ENCODE peak calls at places on chromosome 17, in eight cellular contexts. One of them, this sample, is unnamed.

GRCh38 chr17:13940858-13941665 is 128.2 kb upstream of the COX10 start:
- DNase-seq in dorsolateral prefrontal cortex: no peak
- DNase-seq in IMR-90: peak; percentile 32
- DNase-seq in GM12878: no peak
- DNase-seq in caudate nucleus: no peak
- DNase-seq in RWPE1: peak; percentile 21
- DNase-seq in psoas muscle: no peak
- DNase-seq in heart right ventricle: no peak
- DNase-seq in this sample: no peak

GRCh38 chr17:67095803-67096202 is 51.4 kb downstream of the CACNG1 start:
- DNase-seq in caudate nucleus: no peak
- DNase-seq in RWPE1: no peak
- DNase-seq in IMR-90: peak; percentile 73
- DNase-seq in GM12878: no peak
- DNase-seq in psoas muscle: no peak
- DNase-seq in heart right ventricle: no peak
- DNase-seq in dorsolateral prefrontal cortex: no peak
- DNase-seq in this sample: no peak

GRCh38 chr17:35052240-35052608 is 11.3 kb downstream of the RFFL start:
- DNase-seq in dorsolateral prefrontal cortex: no peak
- DNase-seq in caudate nucleus: no peak
- DNase-seq in IMR-90: peak; percentile 77
- DNase-seq in psoas muscle: no peak
- DNase-seq in RWPE1: no peak
- DNase-seq in heart right ventricle: no peak
- DNase-seq in GM12878: no peak
- DNase-seq in this sample: no peak

GRCh38 chr17:28718990-28719433 is 773 bp upstream of the RPL23A start:
- DNase-seq in caudate nucleus: no peak
- DNase-seq in RWPE1: no peak
- DNase-seq in dorsolateral prefrontal cortex: no peak
- DNase-seq in GM12878: no peak
- DNase-seq in heart right ventricle: no peak
- DNase-seq in IMR-90: no peak
- DNase-seq in psoas muscle: no peak
- DNase-seq in this sample: no peak

GRCh38 chr17:45316271-45317112 is at the start of gene MAP3K14:
- DNase-seq in dorsolateral prefrontal cortex: peak; percentile 49
- DNase-seq in psoas muscle: peak; percentile 82
- DNase-seq in GM12878: no peak
- DNase-seq in heart right ventricle: peak; percentile 80
- DNase-seq in RWPE1: peak; percentile 39
- DNase-seq in IMR-90: peak; percentile 64
- DNase-seq in caudate nucleus: peak; percentile 56
- DNase-seq in this sample: peak; percentile 89

GRCh38 chr17:14737984-14738651 is 437.2 kb downstream of the HS3ST3B1 start:
- DNase-seq in dorsolateral prefrontal cortex: no peak
- DNase-seq in RWPE1: peak; percentile 99
- DNase-seq in GM12878: no peak
- DNase-seq in IMR-90: peak; percentile 99
- DNase-seq in heart right ventricle: peak; percentile 43
- DNase-seq in caudate nucleus: no peak
- DNase-seq in psoas muscle: peak; percentile 82
- DNase-seq in this sample: peak; percentile 85

GRCh38 chr17:56596741-56597494 is 3.4 kb downstream of the NOG start:
- DNase-seq in psoas muscle: peak; percentile 19
- DNase-seq in RWPE1: no peak
- DNase-seq in IMR-90: no peak
- DNase-seq in dorsolateral prefrontal cortex: no peak
- DNase-seq in heart right ventricle: no peak
- DNase-seq in GM12878: no peak
- DNase-seq in caudate nucleus: no peak
- DNase-seq in this sample: no peak

GRCh38 chr17:63917646-63918045 is 993 bp downstream of the GH1 start:
- DNase-seq in GM12878: no peak
- DNase-seq in IMR-90: no peak
- DNase-seq in heart right ventricle: no peak
- DNase-seq in caudate nucleus: no peak
- DNase-seq in RWPE1: no peak
- DNase-seq in dorsolateral prefrontal cortex: no peak
- DNase-seq in psoas muscle: no peak
- DNase-seq in this sample: peak; percentile 46

GRCh38 chr17:69326302-69327059 is 452 bp downstream of the ABCA5 start:
- DNase-seq in IMR-90: peak; percentile 26
- DNase-seq in caudate nucleus: no peak
- DNase-seq in heart right ventricle: no peak
- DNase-seq in dorsolateral prefrontal cortex: no peak
- DNase-seq in psoas muscle: no peak
- DNase-seq in GM12878: no peak
- DNase-seq in RWPE1: peak; percentile 30
- DNase-seq in this sample: peak; percentile 78

GRCh38 chr17:80082403-80083135 is 18.8 kb upstream of the GAA start:
- DNase-seq in RWPE1: peak; percentile 63
- DNase-seq in psoas muscle: peak; percentile 45
- DNase-seq in IMR-90: peak; percentile 78
- DNase-seq in GM12878: no peak
- DNase-seq in dorsolateral prefrontal cortex: no peak
- DNase-seq in caudate nucleus: peak; percentile 47
- DNase-seq in heart right ventricle: no peak
- DNase-seq in this sample: no peak

GRCh38 chr17:49224198-49224996 is 6.2 kb downstream of the PHOSPHO1 start:
- DNase-seq in heart right ventricle: peak; percentile 34
- DNase-seq in IMR-90: no peak
- DNase-seq in dorsolateral prefrontal cortex: no peak
- DNase-seq in RWPE1: no peak
- DNase-seq in psoas muscle: peak; percentile 30
- DNase-seq in GM12878: no peak
- DNase-seq in caudate nucleus: no peak
- DNase-seq in this sample: no peak

GRCh38 chr17:57641761-57642160 is 103.3 kb downstream of the CCDC182 start:
- DNase-seq in psoas muscle: no peak
- DNase-seq in IMR-90: no peak
- DNase-seq in heart right ventricle: no peak
- DNase-seq in dorsolateral prefrontal cortex: no peak
- DNase-seq in RWPE1: no peak
- DNase-seq in caudate nucleus: no peak
- DNase-seq in GM12878: no peak
- DNase-seq in this sample: no peak

GRCh38 chr17:44190496-44190895 is 3.7 kb downstream of the TMUB2 start:
- DNase-seq in caudate nucleus: no peak
- DNase-seq in RWPE1: no peak
- DNase-seq in dorsolateral prefrontal cortex: no peak
- DNase-seq in GM12878: no peak
- DNase-seq in IMR-90: no peak
- DNase-seq in psoas muscle: no peak
- DNase-seq in heart right ventricle: no peak
- DNase-seq in this sample: no peak

GRCh38 chr17:45368661-45369060 is 51.8 kb upstream of the MAP3K14 start:
- DNase-seq in psoas muscle: no peak
- DNase-seq in dorsolateral prefrontal cortex: no peak
- DNase-seq in GM12878: no peak
- DNase-seq in IMR-90: peak; percentile 92
- DNase-seq in heart right ventricle: no peak
- DNase-seq in RWPE1: no peak
- DNase-seq in caudate nucleus: no peak
- DNase-seq in this sample: no peak

GRCh38 chr17:74210191-74211140 is 2.9 kb upstream of the TTYH2 start:
- DNase-seq in dorsolateral prefrontal cortex: peak; percentile 81
- DNase-seq in IMR-90: peak; percentile 58
- DNase-seq in psoas muscle: peak; percentile 65
- DNase-seq in RWPE1: peak; percentile 91
- DNase-seq in caudate nucleus: peak; percentile 67
- DNase-seq in heart right ventricle: peak; percentile 73
- DNase-seq in GM12878: no peak
- DNase-seq in this sample: no peak

GRCh38 chr17:5580974-5581373 is 3.3 kb downstream of the NLRP1 start:
- DNase-seq in psoas muscle: no peak
- DNase-seq in dorsolateral prefrontal cortex: no peak
- DNase-seq in caudate nucleus: no peak
- DNase-seq in RWPE1: no peak
- DNase-seq in IMR-90: no peak
- DNase-seq in heart right ventricle: no peak
- DNase-seq in GM12878: no peak
- DNase-seq in this sample: no peak

GRCh38 chr17:50675627-50676026 is 32.1 kb downstream of the ANKRD40 start:
- DNase-seq in heart right ventricle: no peak
- DNase-seq in RWPE1: no peak
- DNase-seq in caudate nucleus: no peak
- DNase-seq in GM12878: no peak
- DNase-seq in IMR-90: no peak
- DNase-seq in dorsolateral prefrontal cortex: no peak
- DNase-seq in psoas muscle: peak; percentile 36
- DNase-seq in this sample: no peak

GRCh38 chr17:74368341-74369152 is 1.2 kb downstream of the GPR142 start:
- DNase-seq in IMR-90: peak; percentile 35
- DNase-seq in caudate nucleus: peak; percentile 76
- DNase-seq in dorsolateral prefrontal cortex: peak; percentile 82
- DNase-seq in psoas muscle: peak; percentile 73
- DNase-seq in GM12878: no peak
- DNase-seq in RWPE1: peak; percentile 76
- DNase-seq in heart right ventricle: peak; percentile 75
- DNase-seq in this sample: no peak

GRCh38 chr17:73560661-73561060 is 83.6 kb downstream of the SDK2 start:
- DNase-seq in IMR-90: no peak
- DNase-seq in psoas muscle: no peak
- DNase-seq in GM12878: no peak
- DNase-seq in caudate nucleus: no peak
- DNase-seq in RWPE1: no peak
- DNase-seq in heart right ventricle: no peak
- DNase-seq in dorsolateral prefrontal cortex: no peak
- DNase-seq in this sample: no peak

GRCh38 chr17:10251212-10251948 is 53.0 kb upstream of the GAS7 start:
- DNase-seq in psoas muscle: no peak
- DNase-seq in heart right ventricle: no peak
- DNase-seq in dorsolateral prefrontal cortex: no peak
- DNase-seq in caudate nucleus: no peak
- DNase-seq in IMR-90: no peak
- DNase-seq in RWPE1: no peak
- DNase-seq in GM12878: peak; percentile 76
- DNase-seq in this sample: no peak

GRCh38 chr17:29140631-29141483 is 39.3 kb downstream of the MYO18A start:
- DNase-seq in RWPE1: no peak
- DNase-seq in dorsolateral prefrontal cortex: no peak
- DNase-seq in psoas muscle: no peak
- DNase-seq in caudate nucleus: peak; percentile 18
- DNase-seq in heart right ventricle: no peak
- DNase-seq in GM12878: no peak
- DNase-seq in IMR-90: peak; percentile 32
- DNase-seq in this sample: no peak

GRCh38 chr17:2713881-2714280 is 2.3 kb upstream of the CLUH start:
- DNase-seq in dorsolateral prefrontal cortex: no peak
- DNase-seq in psoas muscle: no peak
- DNase-seq in heart right ventricle: no peak
- DNase-seq in RWPE1: no peak
- DNase-seq in GM12878: no peak
- DNase-seq in caudate nucleus: no peak
- DNase-seq in IMR-90: no peak
- DNase-seq in this sample: no peak

GRCh38 chr17:41739661-41740352 is 5.4 kb upstream of the HAP1 start:
- DNase-seq in IMR-90: peak; percentile 24
- DNase-seq in dorsolateral prefrontal cortex: no peak
- DNase-seq in heart right ventricle: no peak
- DNase-seq in psoas muscle: no peak
- DNase-seq in RWPE1: peak; percentile 76
- DNase-seq in caudate nucleus: no peak
- DNase-seq in GM12878: no peak
- DNase-seq in this sample: no peak

GRCh38 chr17:27797390-27798091 is 2.8 kb downstream of the NOS2 start:
- DNase-seq in GM12878: no peak
- DNase-seq in dorsolateral prefrontal cortex: no peak
- DNase-seq in RWPE1: no peak
- DNase-seq in psoas muscle: no peak
- DNase-seq in heart right ventricle: no peak
- DNase-seq in caudate nucleus: no peak
- DNase-seq in IMR-90: no peak
- DNase-seq in this sample: no peak

GRCh38 chr17:39979021-39979660 is 1.5 kb upstream of the PSMD3 start:
- DNase-seq in RWPE1: peak; percentile 52
- DNase-seq in caudate nucleus: no peak
- DNase-seq in psoas muscle: no peak
- DNase-seq in IMR-90: peak; percentile 96
- DNase-seq in heart right ventricle: no peak
- DNase-seq in dorsolateral prefrontal cortex: no peak
- DNase-seq in GM12878: no peak
- DNase-seq in this sample: no peak

GRCh38 chr17:81536299-81537290 is 8.4 kb downstream of the FSCN2 start:
- DNase-seq in dorsolateral prefrontal cortex: no peak
- DNase-seq in heart right ventricle: no peak
- DNase-seq in IMR-90: peak; percentile 17
- DNase-seq in psoas muscle: no peak
- DNase-seq in RWPE1: no peak
- DNase-seq in caudate nucleus: no peak
- DNase-seq in GM12878: no peak
- DNase-seq in this sample: no peak
- H3K27ac ChIP-seq in dorsolateral prefrontal cortex: no peak overlapping the region
- H3K27ac ChIP-seq in heart right ventricle: no peak overlapping the region
- H3K27ac ChIP-seq in IMR-90: no peak overlapping the region
- H3K27ac ChIP-seq in psoas muscle: no peak overlapping the region
- H3K27ac ChIP-seq in RWPE1: no peak overlapping the region
- H3K27ac ChIP-seq in caudate nucleus: no peak overlapping the region
- H3K27ac ChIP-seq in GM12878: no peak overlapping the region
- H3K27ac ChIP-seq in this sample: no peak overlapping the region

DNA sequence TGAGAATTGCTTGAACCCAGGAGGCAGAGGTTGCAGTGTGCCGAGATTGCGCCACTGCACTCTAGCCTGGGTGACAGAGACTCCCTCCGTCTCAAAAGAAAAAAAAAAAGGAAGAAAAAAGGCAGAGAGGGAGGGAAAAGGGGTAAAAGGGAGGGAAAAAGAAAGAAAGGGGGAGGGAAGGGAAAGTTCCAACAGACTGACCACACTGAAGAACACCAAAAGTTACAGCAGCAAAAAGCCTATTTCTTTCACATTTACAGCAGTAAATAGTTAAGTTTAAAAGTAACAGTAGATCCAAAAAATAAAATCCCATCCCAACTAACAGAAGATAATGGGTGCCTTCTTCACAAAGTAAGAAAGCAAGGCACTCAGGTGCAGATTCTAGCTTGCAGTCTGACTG is 36.9 kb upstream of the C17orf78 start:
- DNase-seq in IMR-90: no peak
- DNase-seq in caudate nucleus: no peak
- DNase-seq in heart right ventricle: no peak
- DNase-seq in psoas muscle: no peak
- DNase-seq in GM12878: no peak
- DNase-seq in dorsolateral prefrontal cortex: no peak
- DNase-seq in RWPE1: no peak
- DNase-seq in this sample: no peak
- H3K27ac ChIP-seq in IMR-90: no peak overlapping the region
- H3K27ac ChIP-seq in caudate nucleus: no peak overlapping the region
- H3K27ac ChIP-seq in heart right ventricle: no peak overlapping the region
- H3K27ac ChIP-seq in psoas muscle: no peak overlapping the region
- H3K27ac ChIP-seq in GM12878: no peak overlapping the region
- H3K27ac ChIP-seq in dorsolateral prefrontal cortex: no peak overlapping the region
- H3K27ac ChIP-seq in RWPE1: peak overlapping the region; percentile 12
- H3K27ac ChIP-seq in this sample: no peak overlapping the region

GRCh38 chr17:58991718-58992331 is 114.9 kb downstream of the TRIM37 start:
- DNase-seq in dorsolateral prefrontal cortex: no peak
- DNase-seq in GM12878: peak; percentile 39
- DNase-seq in caudate nucleus: no peak
- DNase-seq in heart right ventricle: no peak
- DNase-seq in RWPE1: no peak
- DNase-seq in IMR-90: peak; percentile 63
- DNase-seq in psoas muscle: no peak
- DNase-seq in this sample: no peak
- H3K27ac ChIP-seq in dorsolateral prefrontal cortex: no peak overlapping the region
- H3K27ac ChIP-seq in GM12878: no peak overlapping the region
- H3K27ac ChIP-seq in caudate nucleus: no peak overlapping the region
- H3K27ac ChIP-seq in heart right ventricle: no peak overlapping the region
- H3K27ac ChIP-seq in RWPE1: no peak overlapping the region
- H3K27ac ChIP-seq in IMR-90: no peak overlapping the region
- H3K27ac ChIP-seq in psoas muscle: no peak overlapping the region
- H3K27ac ChIP-seq in this sample: no peak overlapping the region

GRCh38 chr17:77449373-77449907 is 308.7 kb downstream of the SEC14L1 start:
- DNase-seq in caudate nucleus: no peak
- DNase-seq in psoas muscle: no peak
- DNase-seq in RWPE1: no peak
- DNase-seq in IMR-90: no peak
- DNase-seq in GM12878: no peak
- DNase-seq in dorsolateral prefrontal cortex: no peak
- DNase-seq in heart right ventricle: no peak
- DNase-seq in this sample: no peak
- H3K27ac ChIP-seq in caudate nucleus: peak overlapping the region; percentile 75
- H3K27ac ChIP-seq in psoas muscle: peak overlapping the region; percentile 69
- H3K27ac ChIP-seq in RWPE1: peak overlapping the region; percentile 98
- H3K27ac ChIP-seq in IMR-90: peak overlapping the region; percentile 5
- H3K27ac ChIP-seq in GM12878: peak overlapping the region; percentile 99
- H3K27ac ChIP-seq in dorsolateral prefrontal cortex: peak overlapping the region; percentile 98
- H3K27ac ChIP-seq in heart right ventricle: peak overlapping the region; percentile 80
- H3K27ac ChIP-seq in this sample: peak overlapping the region; percentile 92

This sample was measured in suprapubic skin.